ENCODE peak calls at places on chromosomes 11 and 22, in eight cellular contexts. One of them, this sample, is unnamed.

GRCh38 chr11:41404109-41404508 is 55.3 kb downstream of the LRRC4C start:
- DNase-seq in hepatocyte: no peak
- DNase-seq in SK-N-SH: peak; percentile 1
- DNase-seq in MM.1S: no peak
- DNase-seq in OCI-LY7: no peak
- DNase-seq in PC-3: no peak
- DNase-seq in GM23338: no peak
- DNase-seq in HCT116: no peak
- DNase-seq in this sample: no peak

GRCh38 chr11:131712897-131713296 is 342.5 kb downstream of the NTM start:
- DNase-seq in OCI-LY7: no peak
- DNase-seq in PC-3: no peak
- DNase-seq in GM23338: no peak
- DNase-seq in HCT116: no peak
- DNase-seq in SK-N-SH: no peak
- DNase-seq in MM.1S: no peak
- DNase-seq in hepatocyte: no peak
- DNase-seq in this sample: no peak

GRCh38 chr22:46587492-46588278 is 32.5 kb upstream of the GRAMD4 start:
- DNase-seq in PC-3: no peak
- DNase-seq in hepatocyte: peak; percentile 5
- DNase-seq in HCT116: no peak
- DNase-seq in OCI-LY7: peak; percentile 92
- DNase-seq in SK-N-SH: peak; percentile 71
- DNase-seq in MM.1S: peak; percentile 56
- DNase-seq in GM23338: no peak
- DNase-seq in this sample: no peak

GRCh38 chr11:68214173-68215086 is 1.3 kb upstream of the KMT5B start:
- DNase-seq in SK-N-SH: peak; percentile 44
- DNase-seq in GM23338: peak; percentile 46
- DNase-seq in MM.1S: no peak
- DNase-seq in PC-3: no peak
- DNase-seq in OCI-LY7: no peak
- DNase-seq in hepatocyte: no peak
- DNase-seq in HCT116: no peak
- DNase-seq in this sample: peak; percentile 48

GRCh38 chr11:78780889-78781288 is 206.2 kb upstream of the NARS2 start:
- DNase-seq in SK-N-SH: no peak
- DNase-seq in OCI-LY7: no peak
- DNase-seq in GM23338: no peak
- DNase-seq in PC-3: no peak
- DNase-seq in hepatocyte: no peak
- DNase-seq in HCT116: no peak
- DNase-seq in MM.1S: no peak
- DNase-seq in this sample: no peak

GRCh38 chr11:62547691-62548281 is 1.2 kb upstream of the AHNAK start:
- DNase-seq in GM23338: no peak
- DNase-seq in PC-3: peak; percentile 76
- DNase-seq in HCT116: no peak
- DNase-seq in MM.1S: no peak
- DNase-seq in hepatocyte: peak; percentile 53
- DNase-seq in OCI-LY7: no peak
- DNase-seq in SK-N-SH: no peak
- DNase-seq in this sample: peak; percentile 41

GRCh38 chr11:834371-835316 is 1.9 kb downstream of the CD151 start:
- DNase-seq in SK-N-SH: no peak
- DNase-seq in hepatocyte: peak; percentile 71
- DNase-seq in OCI-LY7: no peak
- DNase-seq in MM.1S: no peak
- DNase-seq in GM23338: no peak
- DNase-seq in PC-3: peak; percentile 94
- DNase-seq in HCT116: peak; percentile 72
- DNase-seq in this sample: peak; percentile 92

GRCh38 chr11:44096360-44097188 is 1.1 kb downstream of the EXT2 start:
- DNase-seq in GM23338: no peak
- DNase-seq in hepatocyte: peak; percentile 14
- DNase-seq in SK-N-SH: no peak
- DNase-seq in OCI-LY7: peak; percentile 1
- DNase-seq in MM.1S: no peak
- DNase-seq in PC-3: peak; percentile 76
- DNase-seq in HCT116: no peak
- DNase-seq in this sample: peak; percentile 77

GRCh38 chr11:9943346-9944110 is 279.7 kb downstream of the SWAP70 start:
- DNase-seq in OCI-LY7: no peak
- DNase-seq in MM.1S: no peak
- DNase-seq in GM23338: no peak
- DNase-seq in SK-N-SH: no peak
- DNase-seq in hepatocyte: no peak
- DNase-seq in HCT116: no peak
- DNase-seq in PC-3: no peak
- DNase-seq in this sample: peak; percentile 97

GRCh38 chr11:122146475-122146874 is 30.5 kb upstream of the BLID start:
- DNase-seq in OCI-LY7: no peak
- DNase-seq in HCT116: peak; percentile 81
- DNase-seq in MM.1S: no peak
- DNase-seq in SK-N-SH: no peak
- DNase-seq in GM23338: no peak
- DNase-seq in PC-3: peak; percentile 92
- DNase-seq in hepatocyte: no peak
- DNase-seq in this sample: peak; percentile 71

GRCh38 chr11:134646561-134646960 is 234.5 kb upstream of the B3GAT1 start:
- DNase-seq in PC-3: no peak
- DNase-seq in hepatocyte: no peak
- DNase-seq in GM23338: no peak
- DNase-seq in OCI-LY7: no peak
- DNase-seq in SK-N-SH: no peak
- DNase-seq in HCT116: no peak
- DNase-seq in MM.1S: no peak
- DNase-seq in this sample: no peak

GRCh38 chr11:114285599-114285998 is 10.6 kb upstream of the NNMT start:
- DNase-seq in OCI-LY7: no peak
- DNase-seq in hepatocyte: no peak
- DNase-seq in PC-3: peak; percentile 87
- DNase-seq in SK-N-SH: no peak
- DNase-seq in GM23338: peak; percentile 33
- DNase-seq in MM.1S: no peak
- DNase-seq in HCT116: no peak
- DNase-seq in this sample: peak; percentile 84

GRCh38 chr22:20140107-20140445 is 8.5 kb downstream of the ZDHHC8 start:
- DNase-seq in PC-3: no peak
- DNase-seq in GM23338: no peak
- DNase-seq in HCT116: no peak
- DNase-seq in SK-N-SH: no peak
- DNase-seq in MM.1S: no peak
- DNase-seq in OCI-LY7: no peak
- DNase-seq in hepatocyte: no peak
- DNase-seq in this sample: no peak

GRCh38 chr11:122180435-122180834 is 64.4 kb upstream of the BLID start:
- DNase-seq in GM23338: no peak
- DNase-seq in hepatocyte: peak; percentile 18
- DNase-seq in SK-N-SH: no peak
- DNase-seq in HCT116: peak; percentile 92
- DNase-seq in PC-3: peak; percentile 99
- DNase-seq in MM.1S: no peak
- DNase-seq in OCI-LY7: no peak
- DNase-seq in this sample: peak; percentile 98

GRCh38 chr22:37907036-37907954 is 1.2 kb downstream of the MICALL1 start:
- DNase-seq in hepatocyte: no peak
- DNase-seq in SK-N-SH: no peak
- DNase-seq in HCT116: no peak
- DNase-seq in OCI-LY7: no peak
- DNase-seq in GM23338: peak; percentile 35
- DNase-seq in MM.1S: no peak
- DNase-seq in PC-3: no peak
- DNase-seq in this sample: peak; percentile 75

GRCh38 chr22:17842386-17842785 is 68.1 kb upstream of the BID start:
- DNase-seq in OCI-LY7: no peak
- DNase-seq in PC-3: no peak
- DNase-seq in GM23338: no peak
- DNase-seq in MM.1S: peak; percentile 81
- DNase-seq in SK-N-SH: no peak
- DNase-seq in hepatocyte: no peak
- DNase-seq in HCT116: no peak
- DNase-seq in this sample: no peak

GRCh38 chr11:32448232-32448631 is 12.9 kb upstream of the WT1 start:
- DNase-seq in SK-N-SH: no peak
- DNase-seq in MM.1S: no peak
- DNase-seq in hepatocyte: no peak
- DNase-seq in PC-3: peak; percentile 74
- DNase-seq in OCI-LY7: peak; percentile 5
- DNase-seq in HCT116: peak; percentile 43
- DNase-seq in GM23338: peak; percentile 79
- DNase-seq in this sample: no peak

GRCh38 chr22:29346659-29347058 is 31.2 kb upstream of the RASL10A start:
- DNase-seq in HCT116: no peak
- DNase-seq in GM23338: no peak
- DNase-seq in SK-N-SH: no peak
- DNase-seq in OCI-LY7: no peak
- DNase-seq in hepatocyte: no peak
- DNase-seq in PC-3: no peak
- DNase-seq in MM.1S: no peak
- DNase-seq in this sample: no peak
- TF ChIP-seq EZH2phosphoT487 in HCT116: no peak
- TF ChIP-seq EZH2phosphoT487 in GM23338: no peak
- TF ChIP-seq EZH2phosphoT487 in SK-N-SH: no peak
- TF ChIP-seq EZH2phosphoT487 in OCI-LY7: no peak
- TF ChIP-seq EZH2phosphoT487 in hepatocyte: no peak
- TF ChIP-seq EZH2phosphoT487 in PC-3: no peak
- TF ChIP-seq EZH2phosphoT487 in MM.1S: no peak
- TF ChIP-seq EZH2phosphoT487 in this sample: no peak

GRCh38 chr11:70229737-70230136 is 26.6 kb downstream of the FADD start:
- DNase-seq in SK-N-SH: no peak
- DNase-seq in PC-3: no peak
- DNase-seq in GM23338: no peak
- DNase-seq in HCT116: no peak
- DNase-seq in MM.1S: no peak
- DNase-seq in hepatocyte: no peak
- DNase-seq in OCI-LY7: no peak
- DNase-seq in this sample: no peak
- H3K27ac ChIP-seq in SK-N-SH: no peak overlapping the region
- H3K27ac ChIP-seq in PC-3: no peak overlapping the region
- H3K27ac ChIP-seq in GM23338: no peak overlapping the region
- H3K27ac ChIP-seq in HCT116: no peak overlapping the region
- H3K27ac ChIP-seq in MM.1S: no peak overlapping the region
- H3K27ac ChIP-seq in hepatocyte: no peak overlapping the region
- H3K27ac ChIP-seq in OCI-LY7: no peak overlapping the region
- H3K27ac ChIP-seq in this sample: no peak overlapping the region

GRCh38 chr11:26896716-26897115 is 97.2 kb upstream of the FIBIN start:
- DNase-seq in OCI-LY7: no peak
- DNase-seq in HCT116: no peak
- DNase-seq in PC-3: no peak
- DNase-seq in hepatocyte: no peak
- DNase-seq in SK-N-SH: no peak
- DNase-seq in GM23338: no peak
- DNase-seq in MM.1S: no peak
- DNase-seq in this sample: peak; percentile 18
- TF ChIP-seq EZH2phosphoT487 in OCI-LY7: no peak
- TF ChIP-seq EZH2phosphoT487 in HCT116: no peak
- TF ChIP-seq EZH2phosphoT487 in PC-3: no peak
- TF ChIP-seq EZH2phosphoT487 in hepatocyte: no peak
- TF ChIP-seq EZH2phosphoT487 in SK-N-SH: no peak
- TF ChIP-seq EZH2phosphoT487 in GM23338: no peak
- TF ChIP-seq EZH2phosphoT487 in MM.1S: no peak
- TF ChIP-seq EZH2phosphoT487 in this sample: no peak

DNA sequence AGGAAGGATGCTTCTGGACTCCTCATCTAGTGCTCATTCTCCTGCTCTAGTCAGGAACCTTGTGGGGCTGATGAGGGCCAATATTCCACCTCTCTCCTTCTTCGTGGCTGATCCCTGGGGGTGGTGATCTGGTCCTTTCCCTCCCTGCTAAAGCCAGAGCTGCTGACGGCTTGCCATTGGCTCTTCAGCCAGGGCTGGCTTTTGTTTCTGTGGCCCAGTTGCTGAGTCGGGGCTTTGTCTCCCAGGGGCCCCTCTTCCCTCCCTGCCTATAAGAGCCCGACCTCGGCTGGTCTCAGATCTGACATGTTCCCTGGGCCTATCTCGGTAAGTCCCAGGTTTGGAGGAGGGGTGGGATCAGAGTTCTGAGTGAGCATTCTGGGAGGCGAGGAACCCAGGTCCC is at the start of gene CRYBA4:
- DNase-seq in HCT116: no peak
- DNase-seq in MM.1S: no peak
- DNase-seq in OCI-LY7: no peak
- DNase-seq in hepatocyte: no peak
- DNase-seq in PC-3: no peak
- DNase-seq in SK-N-SH: no peak
- DNase-seq in GM23338: no peak
- DNase-seq in this sample: no peak
- H3K27ac ChIP-seq in HCT116: no peak within 1 kb of the TSS
- H3K27ac ChIP-seq in MM.1S: no peak within 1 kb of the TSS
- H3K27ac ChIP-seq in OCI-LY7: no peak within 1 kb of the TSS
- H3K27ac ChIP-seq in hepatocyte: no peak within 1 kb of the TSS
- H3K27ac ChIP-seq in PC-3: no peak within 1 kb of the TSS
- H3K27ac ChIP-seq in SK-N-SH: no peak within 1 kb of the TSS
- H3K27ac ChIP-seq in GM23338: no peak within 1 kb of the TSS
- H3K27ac ChIP-seq in this sample: no peak within 1 kb of the TSS

GRCh38 chr11:61361686-61362541 is at the start of the genes CYB561A3 and TMEM138:
- DNase-seq in MM.1S: peak; percentile 93
- DNase-seq in GM23338: peak; percentile 97
- DNase-seq in HCT116: peak; percentile 88
- DNase-seq in SK-N-SH: peak; percentile 93
- DNase-seq in hepatocyte: peak; percentile 96
- DNase-seq in PC-3: peak; percentile 97
- DNase-seq in OCI-LY7: peak; percentile 95
- DNase-seq in this sample: peak; percentile 99

GRCh38 chr11:61359541-61359940 is 2.1 kb downstream of the CYB561A3 start:
- DNase-seq in SK-N-SH: no peak
- DNase-seq in PC-3: no peak
- DNase-seq in GM23338: no peak
- DNase-seq in HCT116: no peak
- DNase-seq in OCI-LY7: no peak
- DNase-seq in hepatocyte: peak; percentile 65
- DNase-seq in MM.1S: no peak
- DNase-seq in this sample: no peak

GRCh38 chr11:61362542-61362875 is 335 bp downstream of the TMEM138 start:
- DNase-seq in MM.1S: peak; percentile 45
- DNase-seq in GM23338: peak; percentile 48
- DNase-seq in OCI-LY7: peak; percentile 47
- DNase-seq in hepatocyte: peak; percentile 39
- DNase-seq in HCT116: no peak
- DNase-seq in SK-N-SH: peak; percentile 53
- DNase-seq in PC-3: peak; percentile 34
- DNase-seq in this sample: peak; percentile 90

GRCh38 chr11:61358566-61358965 is 3.1 kb downstream of the CYB561A3 start:
- DNase-seq in HCT116: no peak
- DNase-seq in PC-3: no peak
- DNase-seq in SK-N-SH: no peak
- DNase-seq in MM.1S: no peak
- DNase-seq in hepatocyte: no peak
- DNase-seq in GM23338: no peak
- DNase-seq in OCI-LY7: no peak
- DNase-seq in this sample: no peak

GRCh38 chr11:61361237-61361636 is 445 bp downstream of the CYB561A3 start:
- DNase-seq in PC-3: peak; percentile 18
- DNase-seq in OCI-LY7: no peak
- DNase-seq in HCT116: no peak
- DNase-seq in MM.1S: peak; percentile 9
- DNase-seq in SK-N-SH: peak; percentile 40
- DNase-seq in GM23338: peak; percentile 17
- DNase-seq in hepatocyte: no peak
- DNase-seq in this sample: no peak
- TF ChIP-seq EZH2phosphoT487 in PC-3: no peak
- TF ChIP-seq EZH2phosphoT487 in OCI-LY7: no peak
- TF ChIP-seq EZH2phosphoT487 in HCT116: no peak
- TF ChIP-seq EZH2phosphoT487 in MM.1S: no peak
- TF ChIP-seq EZH2phosphoT487 in SK-N-SH: no peak
- TF ChIP-seq EZH2phosphoT487 in GM23338: no peak
- TF ChIP-seq EZH2phosphoT487 in hepatocyte: no peak
- TF ChIP-seq EZH2phosphoT487 in this sample: no peak